ENCODE peak calls at places on chromosomes 3 and 15, in ten cellular contexts. O, A, C, W, G, M, L, K, B and P are unnamed samples.

GRCh38 chr15:65368300-65368617 is 9.5 kb downstream of the IGDCC3 start:
- DNase-seq in A (no peak), B (no peak), C (no peak), M (no peak), G (no peak), K (no peak), O (no peak), W (no peak), L (no peak), P (no peak)

GRCh38 chr3:195905970-195906864 is 2.1 kb downstream of the TNK2 start:
- DNase-seq in A (no peak), B (peak), K (no peak), O (peak), M (peak), G (no peak), W (no peak), L (peak), C (no peak), P (peak)

GRCh38 chr15:43776718-43777292 is at the start of gene ELL3:
- DNase-seq in L (peak), W (peak), A (peak), O (peak), B (peak), C (no peak), K (peak), M (peak), G (peak), P (peak)

GRCh38 chr3:3862534-3862933 is 63.3 kb downstream of the LRRN1 start:
- DNase-seq in L (no peak), B (no peak), W (no peak), G (no peak), O (no peak), A (no peak), C (no peak), K (no peak), M (no peak), P (no peak)

GRCh38 chr3:3499987-3500386 is 299.2 kb upstream of the LRRN1 start:
- DNase-seq in L (no peak), K (no peak), A (no peak), O (no peak), W (no peak), B (no peak), M (no peak), C (no peak), G (no peak), P (no peak)

GRCh38 chr15:79027532-79028410 is 62.8 kb downstream of the RASGRF1 start:
- DNase-seq in C (no peak), M (no peak), L (no peak), B (no peak), O (no peak), G (no peak), A (no peak), W (no peak), K (no peak), P (no peak)

GRCh38 chr15:32683906-32684584 is 33.8 kb upstream of the GREM1 start:
- DNase-seq in O (peak), B (peak), A (no peak), K (no peak), W (no peak), L (peak), M (no peak), G (peak), C (no peak), P (no peak)

GRCh38 chr3:11204697-11205397 is 50.6 kb downstream of the HRH1 start:
- DNase-seq in M (no peak), K (peak), O (no peak), A (no peak), G (no peak), C (no peak), L (no peak), W (no peak), B (no peak), P (no peak)

GRCh38 chr3:21750291-21750690 is 719 bp downstream of the ZNF385D start:
- DNase-seq in M (no peak), B (no peak), O (peak), L (peak), A (no peak), K (no peak), W (no peak), C (no peak), G (peak), P (no peak)

GRCh38 chr3:142028174-142028833 is 121.0 kb downstream of the TFDP2 start:
- DNase-seq in C (peak), L (peak), M (peak), A (peak), K (no peak), O (peak), G (peak), W (no peak), B (peak), P (peak)

GRCh38 chr3:35200056-35200455 is 439.3 kb upstream of the ARPP21 start:
- DNase-seq in K (no peak), A (no peak), O (peak), C (no peak), B (peak), W (no peak), M (no peak), G (peak), L (no peak), P (no peak)

GRCh38 chr3:129971368-129972052 is 3.0 kb upstream of the TRH start:
- DNase-seq in O (no peak), W (no peak), K (no peak), C (no peak), L (no peak), M (no peak), A (no peak), G (no peak), B (no peak), P (no peak)

GRCh38 chr3:194485471-194485875 is 1.3 kb downstream of the ATP13A3 start:
- DNase-seq in O (peak), B (peak), M (peak), C (no peak), A (no peak), W (no peak), G (no peak), L (no peak), K (no peak), P (no peak)

GRCh38 chr3:4855676-4856075 is 123.6 kb upstream of the BHLHE40 start:
- DNase-seq in B (no peak), A (no peak), C (no peak), G (no peak), W (no peak), K (no peak), O (no peak), M (no peak), L (no peak), P (no peak)

GRCh38 chr3:6644070-6644929 is 216.6 kb upstream of the GRM7 start:
- DNase-seq in G (no peak), W (no peak), C (no peak), M (peak), O (no peak), A (no peak), L (no peak), B (no peak), K (no peak), P (no peak)

GRCh38 chr3:7646851-7647250 is 785.9 kb downstream of the GRM7 start:
- DNase-seq in A (no peak), B (no peak), K (no peak), L (no peak), W (no peak), G (no peak), O (no peak), M (no peak), C (no peak), P (no peak)

GRCh38 chr3:180594631-180595348 is 7.2 kb upstream of the TTC14 start:
- DNase-seq in L (peak), G (peak), K (no peak), O (peak), M (peak), C (peak), W (no peak), B (peak), A (no peak), P (peak)

GRCh38 chr15:40160689-40161688 is at the start of gene BUB1B:
- DNase-seq in C (peak), A (peak), W (peak), O (peak), K (peak), G (peak), M (peak), B (peak), L (peak), P (peak)

GRCh38 chr3:71189480-71189879 is 394.0 kb downstream of the FOXP1 start:
- DNase-seq in W (no peak), L (no peak), A (no peak), G (no peak), K (no peak), C (no peak), O (peak), B (no peak), M (no peak), P (no peak)

GRCh38 chr15:48363474-48363873 is 32.2 kb downstream of the DUT start:
- DNase-seq in L (no peak), B (no peak), W (no peak), G (peak), M (no peak), C (no peak), O (no peak), A (no peak), K (no peak), P (no peak)

DNA sequence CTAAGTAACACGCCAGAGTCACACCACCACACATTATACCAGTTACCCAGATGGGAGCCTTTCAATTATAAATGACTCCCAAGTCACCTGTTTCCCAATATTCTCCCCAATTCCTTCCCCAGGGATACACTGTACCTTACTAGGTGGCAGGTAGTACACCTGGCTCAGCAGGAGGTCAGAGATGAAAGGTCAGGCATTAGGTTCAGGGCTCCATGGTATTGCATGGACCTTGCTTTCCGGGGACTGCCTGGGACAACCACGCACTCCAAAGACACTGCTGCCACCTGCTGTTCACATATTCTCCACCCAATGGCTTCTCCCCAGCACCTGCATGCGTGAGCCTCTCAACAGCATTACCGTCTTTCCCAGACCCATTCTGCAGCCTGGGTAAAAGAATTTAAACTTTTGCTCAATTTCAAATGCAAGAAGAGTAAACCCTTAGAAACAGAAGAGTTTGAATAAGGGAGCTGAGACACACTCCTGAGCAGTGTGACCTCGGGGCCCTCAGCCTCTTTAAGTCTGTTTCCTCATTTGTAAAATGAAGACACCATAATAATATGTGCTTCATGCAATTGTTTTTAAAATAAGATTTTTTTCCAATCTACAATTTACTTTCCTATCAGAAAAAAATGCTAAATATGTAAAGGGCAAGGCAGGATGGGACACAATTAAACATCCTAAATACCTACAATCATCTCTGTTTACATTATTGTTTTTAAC is 28.0 kb upstream of the LACTB start:
- DNase-seq in A (peak), W (peak), L (peak), O (peak), K (peak), B (peak), M (peak), G (peak), C (no peak), P (peak)
- TF ChIP-seq CTCF in A (peak), W (peak), L (peak), O (peak), K (peak), B (peak), M (peak), G (peak), C (peak), P (peak)

GRCh38 chr3:79015854-79016253 is 751.9 kb downstream of the ROBO1 start:
- DNase-seq in B (no peak), W (no peak), K (no peak), A (no peak), C (no peak), G (no peak), O (no peak), M (peak), L (no peak), P (no peak)

GRCh38 chr3:79019137-79019923 is 748.5 kb downstream of the ROBO1 start:
- DNase-seq in W (peak), C (peak), G (peak), M (peak), L (peak), B (peak), K (peak), O (peak), A (peak), P (no peak)

GRCh38 chr3:79019924-79020173 is 747.9 kb downstream of the ROBO1 start:
- DNase-seq in W (no peak), O (no peak), B (no peak), L (no peak), C (no peak), M (no peak), K (no peak), A (no peak), G (no peak), P (no peak)

GRCh38 chr3:79016587-79017380 is 751.0 kb downstream of the ROBO1 start:
- DNase-seq in G (no peak), K (no peak), A (no peak), C (no peak), B (peak), L (no peak), M (no peak), O (peak), W (no peak), P (no peak)

DNA sequence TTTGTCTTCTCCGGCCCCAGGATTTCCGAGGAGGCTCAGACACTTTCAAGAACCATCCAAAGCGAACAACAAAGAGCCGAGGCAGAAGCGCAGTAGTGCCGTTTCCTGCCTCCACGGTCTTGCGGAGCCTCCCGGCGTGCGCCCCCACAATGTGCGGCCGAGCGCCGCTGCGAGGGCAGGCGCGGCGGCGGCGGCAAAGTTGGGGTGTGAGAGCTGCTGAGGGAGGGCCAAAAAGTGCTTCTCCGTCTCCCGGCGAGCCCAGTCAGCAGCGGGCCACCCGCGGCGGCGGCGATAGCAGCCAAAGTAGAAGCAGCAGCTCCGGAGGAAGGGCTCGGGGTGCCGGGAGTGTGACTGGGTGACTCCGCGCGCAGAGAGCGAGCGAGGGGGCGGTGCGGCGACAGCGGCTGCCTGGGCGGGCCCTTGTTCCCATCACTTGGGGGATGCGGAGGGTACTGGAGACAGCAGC is 749.1 kb downstream of the ROBO1 start:
- DNase-seq in B (peak), K (peak), M (peak), O (peak), W (peak), L (peak), A (peak), C (no peak), G (peak), P (no peak)
- TF ChIP-seq CTCF in B (no peak), K (no peak), M (no peak), O (no peak), W (peak), L (peak), A (no peak), C (peak), G (no peak), P (no peak)

GRCh38 chr3:107206141-107206540 is 171.1 kb upstream of the CCDC54 start:
- DNase-seq in W (no peak), G (peak), B (peak), M (peak), K (no peak), C (no peak), A (no peak), L (peak), O (peak), P (peak)
- TF ChIP-seq CTCF in W (peak), G (peak), B (peak), M (peak), K (peak), C (peak), A (peak), L (peak), O (peak), P (peak)

GRCh38 chr3:50617096-50617791 is at the start of gene MAPKAPK3:
- DNase-seq in C (no peak), O (no peak), K (peak), L (no peak), W (no peak), A (peak), M (no peak), G (peak), B (peak), P (peak)
- TF ChIP-seq CTCF in C (no peak), O (no peak), K (no peak), L (no peak), W (peak), A (no peak), M (no peak), G (no peak), B (no peak), P (peak)

DNA sequence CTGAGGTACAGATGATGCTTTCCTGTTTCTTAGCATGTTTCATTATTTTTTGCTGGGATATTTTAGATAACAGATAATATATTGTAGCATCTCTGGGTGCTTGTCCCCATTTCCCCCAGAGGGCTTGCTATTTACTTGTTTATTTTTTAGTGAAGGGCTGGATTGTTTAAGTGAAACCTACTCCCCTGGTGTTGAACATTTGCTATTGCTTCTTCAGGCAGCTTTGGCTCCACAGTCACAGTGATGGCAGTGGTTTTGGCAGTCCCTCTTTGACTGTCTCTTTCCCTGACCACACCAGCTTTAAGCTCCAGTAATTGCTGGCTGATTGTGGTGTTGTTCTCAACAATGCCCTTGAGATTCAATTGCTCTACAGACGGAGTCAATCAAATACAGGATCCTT is 128.9 kb downstream of the KLF13 start:
- DNase-seq in L (no peak), K (no peak), O (no peak), C (no peak), B (no peak), W (no peak), A (no peak), G (no peak), M (no peak), P (no peak)
- TF ChIP-seq CTCF in L (peak), K (no peak), O (peak), C (no peak), B (peak), W (peak), A (no peak), G (no peak), M (no peak), P (peak)

DNA sequence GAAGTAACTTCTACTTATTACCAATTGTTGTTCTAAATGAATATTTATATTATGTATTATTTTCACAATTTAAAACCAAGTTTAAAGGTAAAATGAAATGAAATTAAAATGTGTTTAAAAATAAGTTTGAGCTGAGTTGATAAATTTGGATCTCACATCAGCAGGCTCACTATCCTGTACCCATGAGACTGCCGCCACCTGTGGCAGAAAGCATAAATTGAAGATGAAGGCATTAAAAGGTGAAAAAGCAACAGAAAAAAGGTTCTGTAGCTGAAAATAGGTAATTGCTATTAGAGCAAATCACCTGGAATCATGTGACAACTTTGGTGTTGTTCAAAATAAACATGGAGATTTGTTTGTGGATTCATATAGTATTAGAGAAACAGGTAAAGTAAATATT is 133.0 kb upstream of the CADM2 start:
- DNase-seq in K (no peak), G (no peak), W (no peak), L (no peak), M (no peak), B (no peak), O (no peak), A (no peak), C (no peak), P (no peak)
- TF ChIP-seq CTCF in K (no peak), G (no peak), W (peak), L (no peak), M (no peak), B (no peak), O (no peak), A (no peak), C (no peak), P (no peak)

GRCh38 chr15:52351206-52351907 is 55.8 kb upstream of the MYO5C start:
- DNase-seq in G (peak), C (no peak), B (no peak), M (no peak), L (peak), K (no peak), O (no peak), A (no peak), W (no peak), P (no peak)

GRCh38 chr15:52348056-52348745 is 52.6 kb upstream of the MYO5C start:
- DNase-seq in M (no peak), A (no peak), G (peak), O (no peak), W (no peak), K (peak), C (no peak), B (no peak), L (no peak), P (no peak)

GRCh38 chr15:52344592-52344991 is 49.0 kb upstream of the MYO5C start:
- DNase-seq in M (no peak), A (no peak), K (no peak), L (no peak), W (no peak), O (no peak), C (no peak), G (no peak), B (no peak), P (no peak)

GRCh38 chr15:52349062-52349700 is 53.6 kb upstream of the MYO5C start:
- DNase-seq in A (no peak), W (no peak), C (no peak), B (no peak), K (no peak), M (no peak), G (peak), L (no peak), O (peak), P (no peak)

GRCh38 chr15:52350423-52350822 is 54.8 kb upstream of the MYO5C start:
- DNase-seq in C (no peak), W (no peak), B (no peak), K (no peak), L (no peak), A (no peak), M (no peak), O (no peak), G (no peak), P (no peak)
- TF ChIP-seq CTCF in C (no peak), W (no peak), B (no peak), K (no peak), L (no peak), A (no peak), M (no peak), O (no peak), G (no peak), P (no peak)

DNA sequence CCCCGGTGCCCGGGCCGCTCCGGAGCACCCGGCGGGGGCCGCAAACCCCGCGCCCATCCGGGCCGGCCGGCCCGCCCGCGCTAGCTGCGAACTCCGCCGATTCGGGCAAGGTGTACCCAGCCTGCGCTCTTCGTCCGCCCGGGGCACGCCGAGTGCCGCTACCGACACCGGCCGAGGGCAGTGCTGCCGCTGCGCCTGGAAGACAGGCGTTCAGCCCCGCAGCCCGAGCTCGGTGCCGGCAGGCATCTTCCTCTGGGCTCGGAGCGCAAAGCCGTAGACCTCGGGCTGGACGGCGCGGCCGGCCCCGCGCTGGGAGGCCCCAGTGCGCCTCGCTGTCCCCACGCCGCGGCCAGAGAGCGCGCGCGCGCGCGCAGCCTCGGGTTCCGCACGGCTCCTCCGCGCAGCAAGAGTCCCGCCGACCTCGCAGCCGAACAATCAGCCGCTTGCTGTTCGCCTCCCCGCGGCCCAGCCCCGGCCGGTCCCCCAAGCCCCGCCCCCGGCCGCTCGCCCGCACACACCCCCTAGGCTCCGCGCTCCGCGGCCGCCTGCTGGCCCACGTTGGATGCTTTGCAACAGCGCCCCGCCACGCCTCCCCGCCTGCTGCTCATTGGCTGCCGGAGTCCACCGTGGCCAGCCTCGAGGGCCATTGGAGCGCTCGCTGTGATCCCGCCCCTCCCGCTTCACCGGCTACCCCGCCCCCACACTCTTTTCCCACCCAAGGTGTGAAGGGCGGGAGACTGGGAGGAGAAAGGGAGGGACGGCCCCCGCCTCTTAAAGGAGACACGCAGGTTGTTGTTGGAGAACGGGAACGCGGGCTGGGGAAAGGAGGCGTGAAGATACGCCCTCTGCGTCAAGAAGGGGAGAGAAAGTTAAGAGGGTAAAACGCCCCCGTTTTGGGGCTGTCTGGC is at the start of gene LRIG1:
- DNase-seq in G (peak), A (peak), C (peak), L (peak), K (peak), M (peak), B (peak), W (peak), O (peak), P (peak)
- TF ChIP-seq CTCF in G (no peak), A (peak), C (peak), L (no peak), K (peak), M (no peak), B (no peak), W (peak), O (no peak), P (no peak)